ENCODE peak calls at places on chromosomes 4 and X, in six cellular contexts. One of them, this sample, is unnamed.

GRCh38 chrX:129626026-129626425 is 28.7 kb downstream of the APLN start:
- DNase-seq in heart right ventricle: no peak
- DNase-seq in AG04449: no peak
- DNase-seq in epithelial cell of esophagus: no peak
- DNase-seq in esophagus squamous epithelium: no peak
- DNase-seq in left ventricle myocardium inferior: no peak
- DNase-seq in this sample: no peak

GRCh38 chr4:25928956-25929336 is 14.9 kb downstream of the SMIM20 start:
- DNase-seq in heart right ventricle: no peak
- DNase-seq in AG04449: no peak
- DNase-seq in epithelial cell of esophagus: peak
- DNase-seq in esophagus squamous epithelium: no peak
- DNase-seq in left ventricle myocardium inferior: no peak
- DNase-seq in this sample: peak

GRCh38 chr4:948101-948935 is 16.1 kb downstream of the TMEM175 start:
- DNase-seq in heart right ventricle: peak
- DNase-seq in AG04449: no peak
- DNase-seq in epithelial cell of esophagus: no peak
- DNase-seq in esophagus squamous epithelium: no peak
- DNase-seq in left ventricle myocardium inferior: no peak
- DNase-seq in this sample: no peak

GRCh38 chr4:121964958-121965357 is 13.1 kb upstream of the TRPC3 start:
- DNase-seq in heart right ventricle: no peak
- DNase-seq in AG04449: no peak
- DNase-seq in epithelial cell of esophagus: no peak
- DNase-seq in esophagus squamous epithelium: no peak
- DNase-seq in left ventricle myocardium inferior: no peak
- DNase-seq in this sample: no peak

GRCh38 chrX:109848451-109849050 is 115.5 kb upstream of the ACSL4 start:
- DNase-seq in heart right ventricle: no peak
- DNase-seq in AG04449: no peak
- DNase-seq in epithelial cell of esophagus: no peak
- DNase-seq in esophagus squamous epithelium: no peak
- DNase-seq in left ventricle myocardium inferior: no peak
- DNase-seq in this sample: no peak

GRCh38 chr4:134948110-134948642 is 746.6 kb upstream of the PABPC4L start:
- DNase-seq in heart right ventricle: no peak
- DNase-seq in AG04449: no peak
- DNase-seq in epithelial cell of esophagus: no peak
- DNase-seq in esophagus squamous epithelium: no peak
- DNase-seq in left ventricle myocardium inferior: no peak
- DNase-seq in this sample: no peak

GRCh38 chr4:184288451-184289178 is 70.9 kb upstream of the ENPP6 start:
- DNase-seq in heart right ventricle: no peak
- DNase-seq in AG04449: no peak
- DNase-seq in epithelial cell of esophagus: no peak
- DNase-seq in esophagus squamous epithelium: no peak
- DNase-seq in left ventricle myocardium inferior: no peak
- DNase-seq in this sample: no peak

GRCh38 chrX:103211012-103211715 is 3.7 kb upstream of the BEX4 start:
- DNase-seq in heart right ventricle: no peak
- DNase-seq in AG04449: no peak
- DNase-seq in epithelial cell of esophagus: peak
- DNase-seq in esophagus squamous epithelium: no peak
- DNase-seq in left ventricle myocardium inferior: no peak
- DNase-seq in this sample: peak

GRCh38 chr4:155906554-155907247 is 3.2 kb downstream of the TDO2 start:
- DNase-seq in heart right ventricle: no peak
- DNase-seq in AG04449: peak
- DNase-seq in epithelial cell of esophagus: peak
- DNase-seq in esophagus squamous epithelium: no peak
- DNase-seq in left ventricle myocardium inferior: no peak
- DNase-seq in this sample: peak

GRCh38 chr4:3860061-3860912 is 94.1 kb downstream of the ADRA2C start:
- DNase-seq in heart right ventricle: no peak
- DNase-seq in AG04449: no peak
- DNase-seq in epithelial cell of esophagus: no peak
- DNase-seq in esophagus squamous epithelium: no peak
- DNase-seq in left ventricle myocardium inferior: no peak
- DNase-seq in this sample: no peak

GRCh38 chr4:112358952-112359749 is 62.0 kb downstream of the ALPK1 start:
- DNase-seq in heart right ventricle: no peak
- DNase-seq in AG04449: no peak
- DNase-seq in epithelial cell of esophagus: no peak
- DNase-seq in esophagus squamous epithelium: no peak
- DNase-seq in left ventricle myocardium inferior: no peak
- DNase-seq in this sample: no peak
- TF ChIP-seq CTCF in heart right ventricle: no peak
- TF ChIP-seq CTCF in AG04449: no peak
- TF ChIP-seq CTCF in epithelial cell of esophagus: no peak
- TF ChIP-seq CTCF in esophagus squamous epithelium: no peak
- TF ChIP-seq CTCF in left ventricle myocardium inferior: no peak
- TF ChIP-seq CTCF in this sample: no peak

GRCh38 chrX:9333873-9334272 is 131.0 kb upstream of the TBL1X start:
- DNase-seq in heart right ventricle: no peak
- DNase-seq in AG04449: no peak
- DNase-seq in epithelial cell of esophagus: no peak
- DNase-seq in esophagus squamous epithelium: no peak
- DNase-seq in left ventricle myocardium inferior: no peak
- DNase-seq in this sample: no peak
- H3K4me3 ChIP-seq in heart right ventricle: no peak
- H3K4me3 ChIP-seq in AG04449: no peak
- H3K4me3 ChIP-seq in epithelial cell of esophagus: no peak
- H3K4me3 ChIP-seq in esophagus squamous epithelium: no peak
- H3K4me3 ChIP-seq in left ventricle myocardium inferior: no peak
- H3K4me3 ChIP-seq in this sample: no peak

GRCh38 chr4:19850909-19851308 is 400.8 kb upstream of the SLIT2 start:
- DNase-seq in heart right ventricle: no peak
- DNase-seq in AG04449: peak
- DNase-seq in epithelial cell of esophagus: peak
- DNase-seq in esophagus squamous epithelium: no peak
- DNase-seq in left ventricle myocardium inferior: no peak
- DNase-seq in this sample: peak
- TF ChIP-seq CTCF in heart right ventricle: no peak
- TF ChIP-seq CTCF in AG04449: no peak
- TF ChIP-seq CTCF in epithelial cell of esophagus: peak
- TF ChIP-seq CTCF in esophagus squamous epithelium: peak
- TF ChIP-seq CTCF in left ventricle myocardium inferior: no peak
- TF ChIP-seq CTCF in this sample: peak

GRCh38 chr4:123547818-123548200 is 151.2 kb downstream of the SPRY1 start:
- DNase-seq in heart right ventricle: no peak
- DNase-seq in AG04449: no peak
- DNase-seq in epithelial cell of esophagus: no peak
- DNase-seq in esophagus squamous epithelium: no peak
- DNase-seq in left ventricle myocardium inferior: no peak
- DNase-seq in this sample: no peak
- H3K4me3 ChIP-seq in heart right ventricle: no peak
- H3K4me3 ChIP-seq in AG04449: no peak
- H3K4me3 ChIP-seq in epithelial cell of esophagus: no peak
- H3K4me3 ChIP-seq in esophagus squamous epithelium: no peak
- H3K4me3 ChIP-seq in left ventricle myocardium inferior: no peak
- H3K4me3 ChIP-seq in this sample: no peak